ENCODE peak calls at places on chromosomes 4 and X, in seven cellular contexts. P is adrenal gland, H is tibial artery, F is transverse colon, N is heart left ventricle, T is neural progenitor cell, K is IMR-90. L is an unnamed sample.

GRCh38 chrX:70477734-70478075 is 33.1 kb downstream of the DLG3 start:
- DNase-seq in P (no peak), H (no peak), F (no peak), N (no peak), T (no peak), K (no peak), L (no peak)

GRCh38 chr4:5905714-5906113 is 12.8 kb upstream of the CRMP1 start:
- DNase-seq in P (no peak), H (no peak), F (no peak), N (no peak), T (peak; percentile 60), K (no peak), L (no peak)

GRCh38 chrX:19291086-19291485 is 52.6 kb upstream of the PDHA1 start:
- DNase-seq in P (no peak), H (no peak), F (no peak), N (no peak), T (no peak), K (no peak), L (no peak)

GRCh38 chr4:119394826-119395225 is 72.9 kb upstream of the FABP2 start:
- DNase-seq in P (no peak), H (no peak), F (no peak), N (no peak), T (peak; percentile 4), K (no peak), L (no peak)

GRCh38 chr4:168183717-168184571 is 91.6 kb downstream of the ANXA10 start:
- DNase-seq in P (no peak), H (no peak), F (no peak), N (no peak), T (peak; percentile 18), K (peak; percentile 59), L (peak; percentile 23)

GRCh38 chrX:132497432-132497831 is 8.6 kb upstream of the MBNL3 start:
- DNase-seq in P (no peak), H (no peak), F (no peak), N (no peak), T (peak; percentile 74), K (no peak), L (no peak)

GRCh38 chrX:40240844-40241243 is 143.1 kb upstream of the BCOR start:
- DNase-seq in P (no peak), H (no peak), F (no peak), N (no peak), T (no peak), K (no peak), L (peak; percentile 25)

GRCh38 chrX:132257116-132257515 is 37.9 kb upstream of the RAP2C start:
- DNase-seq in P (no peak), H (no peak), F (no peak), N (no peak), T (no peak), K (peak; percentile 58), L (no peak)

GRCh38 chr4:140078366-140078765 is 75.6 kb downstream of the MAML3 start:
- DNase-seq in P (peak; percentile 47), H (no peak), F (no peak), N (peak; percentile 63), T (peak; percentile 58), K (peak; percentile 51), L (no peak)

GRCh38 chr4:184479516-184479950 is 5.2 kb upstream of the IRF2 start:
- DNase-seq in P (no peak), H (no peak), F (no peak), N (no peak), T (no peak), K (no peak), L (no peak)

GRCh38 chrX:107579956-107580355 is 48.4 kb upstream of the PRPS1 start:
- DNase-seq in P (no peak), H (no peak), F (no peak), N (no peak), T (no peak), K (peak; percentile 90), L (no peak)

GRCh38 chr4:135739354-135739753 is 1537.8 kb upstream of the PABPC4L start:
- DNase-seq in P (no peak), H (no peak), F (no peak), N (no peak), T (no peak), K (no peak), L (no peak)

GRCh38 chr4:94577136-94577535 is 125.4 kb downstream of the PDLIM5 start:
- DNase-seq in P (peak; percentile 40), H (peak; percentile 71), F (peak; percentile 15), N (peak; percentile 64), T (peak; percentile 94), K (peak; percentile 67), L (peak; percentile 18)

GRCh38 chrX:131763674-131764073 is 219.8 kb downstream of the OR13H1 start:
- DNase-seq in P (peak; percentile 92), H (no peak), F (peak; percentile 89), N (no peak), T (no peak), K (peak; percentile 85), L (no peak)

GRCh38 chr4:17368408-17368807 is 143.5 kb downstream of the QDPR start:
- DNase-seq in P (no peak), H (no peak), F (no peak), N (no peak), T (no peak), K (no peak), L (no peak)

GRCh38 chrX:39816871-39817731 is 280.7 kb downstream of the BCOR start:
- DNase-seq in P (no peak), H (no peak), F (no peak), N (no peak), T (peak; percentile 68), K (peak; percentile 54), L (peak; percentile 41)

GRCh38 chrX:47619486-47620302 is at the start of gene SYN1:
- DNase-seq in P (peak; percentile 80), H (peak; percentile 80), F (peak; percentile 74), N (peak; percentile 85), T (peak; percentile 93), K (peak; percentile 74), L (peak; percentile 92)

GRCh38 chrX:12978205-12979010 is 3.5 kb downstream of the TMSB4X start:
- DNase-seq in P (peak; percentile 55), H (peak; percentile 65), F (peak; percentile 78), N (no peak), T (peak; percentile 75), K (peak; percentile 88), L (peak; percentile 75)

GRCh38 chrX:31154941-31155340 is 83.1 kb upstream of the FTHL17 start:
- DNase-seq in P (no peak), H (no peak), F (no peak), N (no peak), T (no peak), K (no peak), L (no peak)

GRCh38 chr4:4854649-4855292 is 4.7 kb upstream of the MSX1 start:
- DNase-seq in P (no peak), H (peak; percentile 57), F (no peak), N (no peak), T (peak; percentile 71), K (no peak), L (no peak)

GRCh38 chr4:109957227-109957626 is 44.5 kb downstream of the EGF start:
- DNase-seq in P (no peak), H (no peak), F (no peak), N (no peak), T (no peak), K (no peak), L (no peak)

GRCh38 chr4:36322921-36323354 is 41.5 kb downstream of the DTHD1 start:
- DNase-seq in P (no peak), H (no peak), F (no peak), N (no peak), T (no peak), K (no peak), L (no peak)

GRCh38 chr4:1969928-1970723 is 38.6 kb downstream of the NELFA start:
- DNase-seq in P (no peak), H (no peak), F (no peak), N (no peak), T (no peak), K (no peak), L (no peak)
- H3K36me3 ChIP-seq in P (no peaks in the 10 kb centered on the region), H (peaks cover 7% of the 10 kb centered on the region), F (no peaks in the 10 kb centered on the region), N (peaks cover 29% of the 10 kb centered on the region), T (peaks cover 4% of the 10 kb centered on the region), K (peaks cover 29% of the 10 kb centered on the region), L (no peaks in the 10 kb centered on the region)

GRCh38 chrX:139881130-139881529 is 51.7 kb downstream of the ATP11C start:
- DNase-seq in P (no peak), H (no peak), F (no peak), N (no peak), T (no peak), K (peak; percentile 54), L (no peak)

GRCh38 chrX:139875831-139876230 is 57.0 kb downstream of the ATP11C start:
- DNase-seq in P (no peak), H (no peak), F (no peak), N (no peak), T (no peak), K (no peak), L (no peak)

GRCh38 chrX:139881572-139881971 is 51.3 kb downstream of the ATP11C start:
- DNase-seq in P (no peak), H (no peak), F (no peak), N (no peak), T (no peak), K (peak; percentile 46), L (no peak)

GRCh38 chrX:139882299-139882698 is 50.6 kb downstream of the ATP11C start:
- DNase-seq in P (no peak), H (no peak), F (no peak), N (no peak), T (no peak), K (no peak), L (no peak)

GRCh38 chrX:139877710-139878414 is 55.0 kb downstream of the ATP11C start:
- DNase-seq in P (no peak), H (no peak), F (no peak), N (no peak), T (no peak), K (peak; percentile 20), L (no peak)
- H3K36me3 ChIP-seq in P (no peaks in the 10 kb centered on the region), H (no peaks in the 10 kb centered on the region), F (no peaks in the 10 kb centered on the region), N (no peaks in the 10 kb centered on the region), T (peaks cover 2% of the 10 kb centered on the region), K (no peaks in the 10 kb centered on the region), L (no peaks in the 10 kb centered on the region)

GRCh38 chr4:37628977-37629609 is 57.1 kb downstream of the RELL1 start:
- DNase-seq in P (peak; percentile 47), H (no peak), F (no peak), N (no peak), T (no peak), K (peak; percentile 87), L (peak; percentile 67)
- H3K36me3 ChIP-seq in P (no peaks in the 10 kb centered on the region), H (peaks cover 4% of the 10 kb centered on the region), F (no peaks in the 10 kb centered on the region), N (peaks cover 25% of the 10 kb centered on the region), T (no peaks in the 10 kb centered on the region), K (peaks cover 12% of the 10 kb centered on the region), L (no peaks in the 10 kb centered on the region)

GRCh38 chr4:27016551-27016950 is 155.9 kb downstream of the STIM2 start:
- DNase-seq in P (no peak), H (no peak), F (no peak), N (no peak), T (no peak), K (peak; percentile 50), L (no peak)

GRCh38 chr4:27019766-27020165 is 159.1 kb downstream of the STIM2 start:
- DNase-seq in P (no peak), H (no peak), F (no peak), N (no peak), T (no peak), K (no peak), L (no peak)

GRCh38 chr4:27017623-27018022 is 157.0 kb downstream of the STIM2 start:
- DNase-seq in P (no peak), H (no peak), F (no peak), N (no peak), T (no peak), K (no peak), L (no peak)

GRCh38 chr4:27018910-27019309 is 158.3 kb downstream of the STIM2 start:
- DNase-seq in P (no peak), H (no peak), F (no peak), N (no peak), T (no peak), K (no peak), L (no peak)

GRCh38 chr4:27018076-27018475 is 157.4 kb downstream of the STIM2 start:
- DNase-seq in P (no peak), H (no peak), F (no peak), N (no peak), T (no peak), K (no peak), L (no peak)
- H3K36me3 ChIP-seq in P (no peaks in the 10 kb centered on the region), H (peaks cover 14% of the 10 kb centered on the region), F (no peaks in the 10 kb centered on the region), N (peaks cover 10% of the 10 kb centered on the region), T (no peaks in the 10 kb centered on the region), K (peaks cover 14% of the 10 kb centered on the region), L (no peaks in the 10 kb centered on the region)

L was measured in hepatocyte.